ENCODE peak calls at places on chromosomes 11 and 22, in eight cellular contexts. P, N, H, R, I, J, G and T are unnamed samples.

GRCh38 chr11:72039108-72039850 is 40.6 kb downstream of the IL18BP start:
- DNase-seq in I (no peak), P (no peak), R (no peak), J (peak; percentile 63), G (peak; percentile 38), H (no peak), N (no peak), T (no peak)

GRCh38 chr11:45096636-45097035 is 49.8 kb upstream of the PRDM11 start:
- DNase-seq in G (no peak), R (no peak), N (no peak), P (no peak), J (no peak), H (no peak), I (no peak), T (no peak)

GRCh38 chr22:22387386-22387736 is 121.2 kb downstream of the ZNF280B start:
- DNase-seq in J (no peak), P (no peak), G (no peak), I (no peak), N (no peak), R (no peak), H (no peak), T (no peak)

GRCh38 chr11:95923441-95923729 is 522 bp downstream of the MTMR2 start:
- DNase-seq in H (no peak), R (no peak), N (no peak), P (no peak), G (no peak), J (peak; percentile 54), I (no peak), T (no peak)

GRCh38 chr11:93081694-93082093 is 112.2 kb downstream of the MTNR1B start:
- DNase-seq in N (no peak), G (no peak), R (no peak), I (no peak), J (no peak), H (no peak), P (no peak), T (no peak)

GRCh38 chr11:63834532-63835155 is 4.3 kb upstream of the MARK2 start:
- DNase-seq in J (no peak), P (no peak), H (no peak), N (no peak), R (no peak), G (no peak), I (no peak), T (no peak)

GRCh38 chr11:22875869-22876473 is 15.7 kb upstream of the CCDC179 start:
- DNase-seq in I (peak; percentile 38), N (peak; percentile 61), G (peak; percentile 44), H (peak; percentile 50), J (peak; percentile 94), P (peak; percentile 74), R (no peak), T (peak; percentile 13)

GRCh38 chr11:16956538-16957153 is 57.6 kb downstream of the PLEKHA7 start:
- DNase-seq in G (no peak), J (no peak), I (no peak), H (no peak), N (no peak), P (no peak), R (no peak), T (no peak)

GRCh38 chr11:14519692-14520085 is 497 bp downstream of the PSMA1 start:
- DNase-seq in H (no peak), J (peak; percentile 75), G (no peak), N (no peak), I (peak; percentile 9), P (no peak), R (no peak), T (no peak)

GRCh38 chr22:46106279-46107022 is 43.9 kb upstream of the PPARA start:
- DNase-seq in G (no peak), P (no peak), R (no peak), H (no peak), J (no peak), N (no peak), I (no peak), T (no peak)

GRCh38 chr22:46103664-46104063 is 46.7 kb upstream of the PPARA start:
- DNase-seq in N (no peak), R (no peak), H (no peak), G (no peak), J (no peak), P (no peak), I (no peak), T (no peak)

GRCh38 chr22:46104170-46104880 is 46.0 kb upstream of the PPARA start:
- DNase-seq in R (no peak), H (no peak), J (peak; percentile 50), I (no peak), N (no peak), P (no peak), G (no peak), T (no peak)

GRCh38 chr22:46105494-46106278 is 44.6 kb upstream of the PPARA start:
- DNase-seq in P (no peak), I (no peak), N (no peak), H (no peak), R (peak; percentile 84), J (peak; percentile 85), G (no peak), T (no peak)

DNA sequence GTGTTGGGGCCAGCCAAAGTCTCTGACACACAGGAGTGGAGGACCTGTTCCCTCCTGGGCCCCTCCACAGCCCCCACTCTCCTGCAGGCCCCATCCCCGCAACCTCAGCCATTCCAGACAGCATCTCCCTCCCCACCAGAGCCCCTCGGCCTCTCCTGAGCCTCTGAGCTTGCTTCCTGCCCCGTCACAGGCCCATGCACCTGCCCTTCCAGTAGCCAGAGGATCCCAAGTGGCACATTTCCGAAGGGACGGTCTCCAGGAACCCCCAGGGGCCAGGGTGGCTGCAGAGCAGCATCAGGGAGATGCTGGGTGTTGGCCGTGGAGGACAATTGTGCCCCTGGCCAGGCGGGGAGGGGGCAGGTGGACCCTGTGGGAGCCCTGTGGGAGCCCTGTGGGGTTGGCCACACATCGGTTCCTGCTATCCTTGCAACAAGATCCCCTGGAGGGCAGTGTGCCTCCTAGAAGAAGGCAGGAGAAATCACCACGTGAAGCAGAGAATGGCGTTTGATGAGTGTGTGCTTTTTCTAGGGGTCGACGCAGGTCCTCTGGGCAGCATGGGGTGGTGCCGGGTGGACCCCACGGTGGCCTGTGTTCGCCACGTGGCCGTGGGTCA is 45.3 kb upstream of the PPARA start:
- DNase-seq in J (peak; percentile 59), G (no peak), R (no peak), P (no peak), I (no peak), N (no peak), H (no peak), T (no peak)
- H3K36me3 ChIP-seq in J (peaks cover 39% of the 10 kb centered on the region), G (peaks cover 63% of the 10 kb centered on the region), R (no peaks in the 10 kb centered on the region), P (no peaks in the 10 kb centered on the region), I (no peaks in the 10 kb centered on the region), N (no peaks in the 10 kb centered on the region), H (no peaks in the 10 kb centered on the region), T (no peaks in the 10 kb centered on the region)

GRCh38 chr11:109956124-109956793 is 136.9 kb upstream of the ZC3H12C start:
- DNase-seq in R (no peak), N (no peak), J (no peak), P (no peak), H (no peak), G (no peak), I (peak; percentile 61), T (peak; percentile 4)
- H3K27ac ChIP-seq in R (no peak overlapping the region), N (no peak overlapping the region), J (no peak overlapping the region), P (no peak overlapping the region), H (no peak overlapping the region), G (no peak overlapping the region), I (peak overlapping the region; percentile 81), T (no peak overlapping the region)

GRCh38 chr22:31443516-31443915 is 44.1 kb downstream of the DRG1 start:
- DNase-seq in J (no peak), H (no peak), G (no peak), P (no peak), I (no peak), R (no peak), N (no peak), T (no peak)

GRCh38 chr22:31446767-31447166 is 42.9 kb downstream of the EIF4ENIF1 start:
- DNase-seq in R (no peak), H (no peak), J (no peak), P (no peak), I (no peak), N (no peak), G (no peak), T (no peak)

GRCh38 chr22:31447337-31447736 is 42.3 kb downstream of the EIF4ENIF1 start:
- DNase-seq in H (no peak), J (peak; percentile 13), I (no peak), P (no peak), G (peak; percentile 39), N (no peak), R (no peak), T (no peak)

GRCh38 chr22:31446208-31446607 is 43.4 kb downstream of the EIF4ENIF1 start:
- DNase-seq in R (no peak), G (no peak), P (no peak), N (no peak), I (no peak), J (no peak), H (no peak), T (no peak)

GRCh38 chr22:31445642-31446041 is 44.0 kb downstream of the EIF4ENIF1 start:
- DNase-seq in P (no peak), N (no peak), R (no peak), H (no peak), I (no peak), G (no peak), J (no peak), T (no peak)
- H3K36me3 ChIP-seq in P (peaks cover 26% of the 10 kb centered on the region), N (peaks cover 20% of the 10 kb centered on the region), R (no peaks in the 10 kb centered on the region), H (peaks cover 36% of the 10 kb centered on the region), I (peaks cover 44% of the 10 kb centered on the region), G (peaks cover 75% of the 10 kb centered on the region), J (peaks cover 30% of the 10 kb centered on the region), T (peaks cover 58% of the 10 kb centered on the region)

GRCh38 chr22:39429916-39430575 is 26.8 kb upstream of the MGAT3 start:
- DNase-seq in J (no peak), R (no peak), G (peak; percentile 38), I (no peak), P (no peak), H (no peak), N (no peak), T (no peak)

GRCh38 chr22:39430576-39431150 is 26.1 kb upstream of the MGAT3 start:
- DNase-seq in R (no peak), J (no peak), H (no peak), G (peak; percentile 22), I (no peak), N (no peak), P (no peak), T (no peak)

GRCh38 chr22:39431216-39431801 is 25.5 kb upstream of the MGAT3 start:
- DNase-seq in J (no peak), N (no peak), H (no peak), R (no peak), P (no peak), I (no peak), G (peak; percentile 25), T (no peak)

GRCh38 chr22:39432361-39432811 is 24.4 kb upstream of the MGAT3 start:
- DNase-seq in H (no peak), J (no peak), P (no peak), G (peak; percentile 9), R (no peak), N (no peak), I (no peak), T (no peak)

DNA sequence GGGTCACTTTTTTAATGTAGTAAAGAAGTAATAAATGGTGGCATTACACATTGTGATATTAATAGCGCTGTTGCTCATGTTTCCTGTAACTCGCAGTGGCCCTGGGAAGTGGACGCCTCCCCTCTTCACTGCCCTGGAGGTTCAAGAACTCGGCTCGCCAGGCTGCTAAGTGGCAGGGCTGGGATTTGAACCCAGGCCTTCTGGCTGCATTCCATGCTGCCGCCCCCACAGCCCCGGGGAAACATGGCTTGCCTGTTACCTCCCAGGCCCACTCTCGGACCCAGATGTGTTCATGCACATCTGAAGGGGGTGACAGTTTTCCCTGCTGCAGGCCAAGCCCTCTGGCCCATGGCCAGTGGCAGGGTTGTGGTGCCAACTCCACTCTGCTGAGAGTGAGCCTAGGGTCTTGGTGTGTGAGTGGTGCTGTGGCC is 25.0 kb upstream of the MGAT3 start:
- DNase-seq in I (no peak), N (no peak), P (no peak), G (peak; percentile 79), R (no peak), J (peak; percentile 62), H (no peak), T (no peak)
- H3K27ac ChIP-seq in I (no peak overlapping the region), N (no peak overlapping the region), P (no peak overlapping the region), G (peak overlapping the region; percentile 85), R (peak overlapping the region; percentile 92), J (peak overlapping the region; percentile 27), H (no peak overlapping the region), T (no peak overlapping the region)